ENCODE peak calls at places on chromosomes 5 and 9, in seven cellular contexts. One of them, this sample, is unnamed.

GRCh38 chr5:157955541-157956172 is 96.7 kb upstream of the CLINT1 start:
- DNase-seq in transverse colon: no peak
- DNase-seq in endothelial cell: no peak
- DNase-seq in H9: no peak
- DNase-seq in AG09309: no peak
- DNase-seq in Panc1: no peak
- DNase-seq in brain microvascular endothelial cell: no peak
- DNase-seq in this sample: no peak

GRCh38 chr5:133292300-133292699 is 240.5 kb downstream of the HSPA4 start:
- DNase-seq in brain microvascular endothelial cell: no peak
- DNase-seq in H9: no peak
- DNase-seq in Panc1: no peak
- DNase-seq in AG09309: no peak
- DNase-seq in transverse colon: no peak
- DNase-seq in endothelial cell: no peak
- DNase-seq in this sample: no peak

GRCh38 chr9:109989296-109989695 is 209.3 kb downstream of the PALM2AKAP2 start:
- DNase-seq in Panc1: no peak
- DNase-seq in endothelial cell: no peak
- DNase-seq in AG09309: no peak
- DNase-seq in H9: no peak
- DNase-seq in brain microvascular endothelial cell: peak; percentile 48
- DNase-seq in transverse colon: no peak
- DNase-seq in this sample: no peak

GRCh38 chr5:122999947-123000563 is 36.5 kb downstream of the PPIC start:
- DNase-seq in Panc1: peak; percentile 17
- DNase-seq in AG09309: no peak
- DNase-seq in endothelial cell: peak; percentile 80
- DNase-seq in H9: peak; percentile 80
- DNase-seq in brain microvascular endothelial cell: peak; percentile 16
- DNase-seq in transverse colon: peak; percentile 27
- DNase-seq in this sample: peak; percentile 37

GRCh38 chr5:174313615-174314014 is 268.1 kb downstream of the NSG2 start:
- DNase-seq in Panc1: no peak
- DNase-seq in H9: no peak
- DNase-seq in brain microvascular endothelial cell: no peak
- DNase-seq in AG09309: no peak
- DNase-seq in endothelial cell: no peak
- DNase-seq in transverse colon: no peak
- DNase-seq in this sample: no peak

GRCh38 chr9:87725900-87726709 is at the start of gene CTSL:
- DNase-seq in transverse colon: peak; percentile 89
- DNase-seq in H9: peak; percentile 95
- DNase-seq in endothelial cell: peak; percentile 78
- DNase-seq in brain microvascular endothelial cell: peak; percentile 72
- DNase-seq in AG09309: no peak
- DNase-seq in Panc1: no peak
- DNase-seq in this sample: no peak

GRCh38 chr5:1037671-1038416 is 29.2 kb downstream of the NKD2 start:
- DNase-seq in endothelial cell: no peak
- DNase-seq in transverse colon: no peak
- DNase-seq in brain microvascular endothelial cell: no peak
- DNase-seq in AG09309: no peak
- DNase-seq in H9: no peak
- DNase-seq in Panc1: no peak
- DNase-seq in this sample: no peak

GRCh38 chr5:128920345-128921215 is 44.7 kb upstream of the SLC27A6 start:
- DNase-seq in transverse colon: no peak
- DNase-seq in Panc1: no peak
- DNase-seq in endothelial cell: no peak
- DNase-seq in brain microvascular endothelial cell: peak; percentile 20
- DNase-seq in H9: no peak
- DNase-seq in AG09309: no peak
- DNase-seq in this sample: no peak

GRCh38 chr5:38922199-38922598 is 76.4 kb downstream of the OSMR start:
- DNase-seq in AG09309: no peak
- DNase-seq in endothelial cell: peak; percentile 61
- DNase-seq in brain microvascular endothelial cell: peak; percentile 38
- DNase-seq in Panc1: peak; percentile 45
- DNase-seq in H9: peak; percentile 53
- DNase-seq in transverse colon: peak; percentile 29
- DNase-seq in this sample: no peak

GRCh38 chr9:106587021-106587420 is 275.9 kb upstream of the ZNF462 start:
- DNase-seq in endothelial cell: no peak
- DNase-seq in transverse colon: no peak
- DNase-seq in brain microvascular endothelial cell: no peak
- DNase-seq in AG09309: no peak
- DNase-seq in Panc1: no peak
- DNase-seq in H9: no peak
- DNase-seq in this sample: no peak

GRCh38 chr9:107491081-107492053 is 1.8 kb upstream of the KLF4 start:
- DNase-seq in AG09309: no peak
- DNase-seq in brain microvascular endothelial cell: no peak
- DNase-seq in Panc1: no peak
- DNase-seq in H9: peak; percentile 39
- DNase-seq in transverse colon: peak; percentile 35
- DNase-seq in endothelial cell: peak; percentile 36
- DNase-seq in this sample: no peak

GRCh38 chr9:17403539-17403938 is 175.3 kb upstream of the SH3GL2 start:
- DNase-seq in AG09309: no peak
- DNase-seq in endothelial cell: no peak
- DNase-seq in transverse colon: no peak
- DNase-seq in Panc1: no peak
- DNase-seq in brain microvascular endothelial cell: no peak
- DNase-seq in H9: no peak
- DNase-seq in this sample: no peak

GRCh38 chr9:17401858-17402257 is 177.0 kb upstream of the SH3GL2 start:
- DNase-seq in H9: no peak
- DNase-seq in transverse colon: no peak
- DNase-seq in brain microvascular endothelial cell: peak; percentile 14
- DNase-seq in AG09309: no peak
- DNase-seq in Panc1: no peak
- DNase-seq in endothelial cell: no peak
- DNase-seq in this sample: no peak

GRCh38 chr9:17398351-17398750 is 180.5 kb upstream of the SH3GL2 start:
- DNase-seq in Panc1: no peak
- DNase-seq in AG09309: no peak
- DNase-seq in endothelial cell: no peak
- DNase-seq in transverse colon: no peak
- DNase-seq in brain microvascular endothelial cell: no peak
- DNase-seq in H9: no peak
- DNase-seq in this sample: no peak

DNA sequence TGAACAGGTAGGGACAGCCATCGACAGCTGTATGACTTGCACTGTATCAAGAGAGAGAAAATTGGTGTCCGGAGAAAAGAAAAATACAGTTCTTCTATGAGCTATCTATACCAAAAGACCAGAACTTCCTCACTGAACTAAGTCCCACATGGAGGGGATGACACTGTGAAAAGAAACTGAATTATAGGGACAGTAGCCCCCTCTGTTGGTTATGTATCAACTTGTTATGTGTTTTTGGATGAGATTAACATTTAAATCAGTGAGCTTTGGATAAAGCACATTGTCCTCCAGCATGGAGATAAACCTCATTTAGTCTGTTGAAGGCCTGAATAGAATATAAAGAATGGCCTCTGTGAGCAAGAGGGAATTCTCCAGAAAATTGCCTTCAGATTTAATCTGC is 176.6 kb upstream of the SH3GL2 start:
- DNase-seq in AG09309: no peak
- DNase-seq in endothelial cell: peak; percentile 11
- DNase-seq in brain microvascular endothelial cell: peak; percentile 4
- DNase-seq in H9: no peak
- DNase-seq in transverse colon: no peak
- DNase-seq in Panc1: no peak
- DNase-seq in this sample: no peak
- TF ChIP-seq CTCF in AG09309: no peak
- TF ChIP-seq CTCF in endothelial cell: peak; percentile 41
- TF ChIP-seq CTCF in brain microvascular endothelial cell: peak; percentile 11
- TF ChIP-seq CTCF in H9: peak; percentile 62
- TF ChIP-seq CTCF in transverse colon: no peak
- TF ChIP-seq CTCF in Panc1: no peak
- TF ChIP-seq CTCF in this sample: no peak

DNA sequence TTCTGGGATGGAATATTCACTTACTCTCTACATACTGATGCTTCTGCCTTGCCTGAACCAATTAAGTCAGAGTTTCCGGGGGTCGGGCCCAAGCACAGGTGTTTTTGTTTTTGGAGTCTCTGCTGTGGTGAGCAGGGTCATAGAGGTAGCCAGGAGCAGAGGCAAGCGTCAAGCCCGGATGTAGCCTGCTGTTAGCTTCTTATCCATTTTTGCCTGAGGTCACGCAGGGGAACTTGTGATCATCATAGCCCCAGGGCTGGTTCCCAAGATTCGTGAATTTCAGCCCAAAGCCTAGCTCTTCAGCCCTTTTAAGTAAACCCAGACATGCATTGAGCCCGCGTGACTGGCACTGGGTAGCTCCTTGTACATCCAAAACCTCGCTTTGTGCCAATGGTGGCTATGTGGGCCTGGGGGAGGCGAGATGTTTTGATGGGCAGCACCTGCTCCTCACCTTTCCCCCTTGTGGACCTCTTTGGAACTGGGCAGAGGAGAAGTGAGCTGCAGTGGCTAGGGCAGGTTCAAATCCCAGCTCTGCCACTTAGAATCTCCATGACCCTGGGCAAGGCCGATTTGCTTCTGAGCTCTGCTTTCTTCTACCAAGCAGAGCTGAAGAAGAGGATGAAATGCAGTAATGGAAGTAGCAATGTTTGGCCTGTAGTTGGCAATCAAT is 33.7 kb downstream of the FGF18 start:
- DNase-seq in endothelial cell: no peak
- DNase-seq in brain microvascular endothelial cell: no peak
- DNase-seq in transverse colon: no peak
- DNase-seq in Panc1: no peak
- DNase-seq in AG09309: no peak
- DNase-seq in H9: peak; percentile 53
- DNase-seq in this sample: no peak
- TF ChIP-seq CTCF in endothelial cell: no peak
- TF ChIP-seq CTCF in brain microvascular endothelial cell: peak; percentile 22
- TF ChIP-seq CTCF in transverse colon: no peak
- TF ChIP-seq CTCF in Panc1: no peak
- TF ChIP-seq CTCF in AG09309: no peak
- TF ChIP-seq CTCF in H9: peak; percentile 45
- TF ChIP-seq CTCF in this sample: no peak

GRCh38 chr5:58122157-58122556 is 337.7 kb downstream of the PLK2 start:
- DNase-seq in AG09309: no peak
- DNase-seq in Panc1: no peak
- DNase-seq in H9: no peak
- DNase-seq in brain microvascular endothelial cell: no peak
- DNase-seq in endothelial cell: no peak
- DNase-seq in transverse colon: no peak
- DNase-seq in this sample: no peak

GRCh38 chr5:58127132-58127485 is 332.8 kb downstream of the PLK2 start:
- DNase-seq in Panc1: no peak
- DNase-seq in endothelial cell: no peak
- DNase-seq in brain microvascular endothelial cell: no peak
- DNase-seq in transverse colon: no peak
- DNase-seq in H9: no peak
- DNase-seq in AG09309: no peak
- DNase-seq in this sample: no peak

GRCh38 chr5:58127486-58128220 is 332.2 kb downstream of the PLK2 start:
- DNase-seq in Panc1: no peak
- DNase-seq in transverse colon: no peak
- DNase-seq in endothelial cell: no peak
- DNase-seq in H9: no peak
- DNase-seq in brain microvascular endothelial cell: no peak
- DNase-seq in AG09309: no peak
- DNase-seq in this sample: no peak

GRCh38 chr5:58122993-58123392 is 336.9 kb downstream of the PLK2 start:
- DNase-seq in brain microvascular endothelial cell: no peak
- DNase-seq in endothelial cell: no peak
- DNase-seq in AG09309: no peak
- DNase-seq in transverse colon: no peak
- DNase-seq in Panc1: no peak
- DNase-seq in H9: no peak
- DNase-seq in this sample: no peak

GRCh38 chr5:58123501-58123900 is 336.4 kb downstream of the PLK2 start:
- DNase-seq in Panc1: no peak
- DNase-seq in endothelial cell: no peak
- DNase-seq in brain microvascular endothelial cell: no peak
- DNase-seq in H9: no peak
- DNase-seq in transverse colon: no peak
- DNase-seq in AG09309: no peak
- DNase-seq in this sample: no peak
- TF ChIP-seq CTCF in Panc1: no peak
- TF ChIP-seq CTCF in endothelial cell: no peak
- TF ChIP-seq CTCF in brain microvascular endothelial cell: no peak
- TF ChIP-seq CTCF in H9: no peak
- TF ChIP-seq CTCF in transverse colon: no peak
- TF ChIP-seq CTCF in AG09309: no peak
- TF ChIP-seq CTCF in this sample: no peak

DNA sequence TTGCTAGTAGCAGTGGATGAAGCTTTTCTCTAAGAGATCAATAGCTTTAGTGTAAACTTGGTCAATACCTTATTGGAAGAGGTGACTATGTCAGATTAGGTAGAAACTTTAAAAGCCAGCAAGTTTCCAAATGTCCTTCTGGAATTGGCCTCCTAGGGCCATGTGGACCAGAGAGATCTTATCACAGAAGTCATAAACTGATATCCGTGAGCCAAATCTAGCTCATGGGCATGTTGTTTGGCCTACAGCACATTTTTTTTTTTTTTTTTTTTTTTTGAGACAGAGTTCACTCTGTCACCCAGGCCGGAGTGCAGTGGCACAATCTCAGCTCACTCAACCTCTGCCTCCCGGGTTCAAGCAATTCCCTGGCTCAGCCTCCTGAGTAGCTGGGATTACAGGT is 157.5 kb upstream of the CCDC152 start:
- DNase-seq in endothelial cell: no peak
- DNase-seq in AG09309: no peak
- DNase-seq in Panc1: no peak
- DNase-seq in transverse colon: no peak
- DNase-seq in brain microvascular endothelial cell: no peak
- DNase-seq in H9: no peak
- DNase-seq in this sample: no peak
- TF ChIP-seq CTCF in endothelial cell: no peak
- TF ChIP-seq CTCF in AG09309: no peak
- TF ChIP-seq CTCF in Panc1: no peak
- TF ChIP-seq CTCF in transverse colon: no peak
- TF ChIP-seq CTCF in brain microvascular endothelial cell: no peak
- TF ChIP-seq CTCF in H9: no peak
- TF ChIP-seq CTCF in this sample: no peak

DNA sequence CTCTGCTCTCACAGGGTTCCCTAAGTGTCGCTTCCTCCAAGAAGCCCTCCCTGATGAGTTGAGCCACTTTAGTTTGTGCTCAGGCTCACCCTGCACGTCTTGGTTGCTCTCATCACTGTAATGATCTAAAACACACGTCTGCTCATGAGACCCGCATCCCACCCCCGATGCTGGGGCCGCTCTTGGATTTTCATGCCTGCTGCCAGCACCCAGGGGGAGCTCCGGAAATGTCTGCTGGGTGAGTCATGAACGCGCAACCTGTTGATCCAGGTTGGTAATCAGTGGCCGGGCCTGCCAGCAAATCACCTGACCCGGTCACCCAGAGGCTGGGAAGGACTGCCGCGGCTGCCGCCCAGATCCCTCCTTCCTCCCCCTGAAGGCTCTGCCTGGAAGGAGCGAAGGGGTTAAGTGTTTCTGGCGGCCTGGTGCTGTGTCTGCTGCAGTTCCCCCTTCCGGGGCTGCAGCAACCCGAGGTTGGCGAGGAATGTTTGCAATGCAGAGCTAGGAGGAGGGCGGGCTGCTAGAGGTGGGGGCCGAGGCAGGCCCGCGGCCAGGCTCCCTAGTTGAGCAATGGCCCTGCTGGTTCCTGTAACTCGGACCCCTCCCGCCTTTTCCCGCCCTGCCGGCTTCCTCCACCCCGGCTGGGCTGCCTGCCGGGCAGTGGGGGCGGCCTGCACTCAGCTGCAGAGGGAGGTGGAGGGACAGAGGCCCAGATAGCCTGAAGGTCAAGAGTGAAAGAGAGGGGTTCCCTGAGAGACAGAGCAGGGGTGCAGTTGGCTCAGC is 156.1 kb upstream of the IER5L start:
- DNase-seq in transverse colon: peak; percentile 82
- DNase-seq in brain microvascular endothelial cell: peak; percentile 90
- DNase-seq in Panc1: peak; percentile 52
- DNase-seq in H9: peak; percentile 99
- DNase-seq in endothelial cell: peak; percentile 41
- DNase-seq in AG09309: peak; percentile 87
- DNase-seq in this sample: no peak
- TF ChIP-seq CTCF in transverse colon: no peak
- TF ChIP-seq CTCF in brain microvascular endothelial cell: no peak
- TF ChIP-seq CTCF in Panc1: no peak
- TF ChIP-seq CTCF in H9: no peak
- TF ChIP-seq CTCF in endothelial cell: no peak
- TF ChIP-seq CTCF in AG09309: no peak
- TF ChIP-seq CTCF in this sample: no peak

This sample was measured in activated B cell treated with CpG ODN at 0.5 μM for 24 hours.